ENCODE peak calls at places on chromosome 19, in ten cellular contexts. One of them, this sample, is unnamed.

GRCh38 chr19:19485161-19485997 is 30.0 kb downstream of the TSSK6 start:
- DNase-seq in PC-9: no peak
- DNase-seq in cardiac muscle cell: no peak
- DNase-seq in CD4-positive, alpha-beta T cell: no peak
- DNase-seq in activated CD8-positive, alpha-beta T cell treated with anti-CD3 and anti-CD28 coated beads for 36 hours: no peak
- DNase-seq in neural crest cell: no peak
- DNase-seq in AG09319: no peak
- DNase-seq in nephron progenitor cell: no peak
- DNase-seq in transverse colon: no peak
- DNase-seq in PC-3: no peak
- DNase-seq in this sample: no peak

GRCh38 chr19:2138061-2138728 is 13.2 kb downstream of the AP3D1 start:
- DNase-seq in AG09319: no peak
- DNase-seq in PC-3: no peak
- DNase-seq in cardiac muscle cell: no peak
- DNase-seq in activated CD8-positive, alpha-beta T cell treated with anti-CD3 and anti-CD28 coated beads for 36 hours: no peak
- DNase-seq in nephron progenitor cell: no peak
- DNase-seq in transverse colon: no peak
- DNase-seq in neural crest cell: no peak
- DNase-seq in CD4-positive, alpha-beta T cell: no peak
- DNase-seq in PC-9: no peak
- DNase-seq in this sample: no peak

GRCh38 chr19:35885225-35885624 is 15.1 kb downstream of the NFKBID start:
- DNase-seq in cardiac muscle cell: no peak
- DNase-seq in PC-3: no peak
- DNase-seq in PC-9: no peak
- DNase-seq in transverse colon: no peak
- DNase-seq in CD4-positive, alpha-beta T cell: no peak
- DNase-seq in AG09319: no peak
- DNase-seq in nephron progenitor cell: no peak
- DNase-seq in neural crest cell: no peak
- DNase-seq in activated CD8-positive, alpha-beta T cell treated with anti-CD3 and anti-CD28 coated beads for 36 hours: no peak
- DNase-seq in this sample: no peak

GRCh38 chr19:51361228-51361627 is 5.0 kb downstream of the ETFB start:
- DNase-seq in nephron progenitor cell: no peak
- DNase-seq in PC-9: no peak
- DNase-seq in cardiac muscle cell: no peak
- DNase-seq in CD4-positive, alpha-beta T cell: no peak
- DNase-seq in PC-3: no peak
- DNase-seq in transverse colon: no peak
- DNase-seq in activated CD8-positive, alpha-beta T cell treated with anti-CD3 and anti-CD28 coated beads for 36 hours: no peak
- DNase-seq in AG09319: no peak
- DNase-seq in neural crest cell: no peak
- DNase-seq in this sample: no peak

GRCh38 chr19:45403272-45403671 is 1.6 kb downstream of the PPP1R13L start:
- DNase-seq in AG09319: no peak
- DNase-seq in cardiac muscle cell: no peak
- DNase-seq in nephron progenitor cell: no peak
- DNase-seq in CD4-positive, alpha-beta T cell: no peak
- DNase-seq in PC-9: no peak
- DNase-seq in neural crest cell: no peak
- DNase-seq in transverse colon: no peak
- DNase-seq in PC-3: no peak
- DNase-seq in activated CD8-positive, alpha-beta T cell treated with anti-CD3 and anti-CD28 coated beads for 36 hours: no peak
- DNase-seq in this sample: no peak

GRCh38 chr19:19057720-19058119 is 6.1 kb upstream of the SLC25A42 start:
- DNase-seq in nephron progenitor cell: no peak
- DNase-seq in PC-3: no peak
- DNase-seq in PC-9: no peak
- DNase-seq in activated CD8-positive, alpha-beta T cell treated with anti-CD3 and anti-CD28 coated beads for 36 hours: no peak
- DNase-seq in AG09319: no peak
- DNase-seq in neural crest cell: no peak
- DNase-seq in transverse colon: peak
- DNase-seq in cardiac muscle cell: no peak
- DNase-seq in CD4-positive, alpha-beta T cell: no peak
- DNase-seq in this sample: no peak

GRCh38 chr19:49712397-49712859 is 21.5 kb downstream of the CPT1C start:
- DNase-seq in cardiac muscle cell: no peak
- DNase-seq in transverse colon: peak
- DNase-seq in neural crest cell: peak
- DNase-seq in PC-9: peak
- DNase-seq in CD4-positive, alpha-beta T cell: no peak
- DNase-seq in PC-3: peak
- DNase-seq in nephron progenitor cell: peak
- DNase-seq in AG09319: peak
- DNase-seq in activated CD8-positive, alpha-beta T cell treated with anti-CD3 and anti-CD28 coated beads for 36 hours: no peak
- DNase-seq in this sample: no peak

GRCh38 chr19:21264416-21264815 is 64.8 kb downstream of the ZNF708 start:
- DNase-seq in PC-9: no peak
- DNase-seq in AG09319: no peak
- DNase-seq in cardiac muscle cell: no peak
- DNase-seq in neural crest cell: no peak
- DNase-seq in activated CD8-positive, alpha-beta T cell treated with anti-CD3 and anti-CD28 coated beads for 36 hours: no peak
- DNase-seq in nephron progenitor cell: no peak
- DNase-seq in PC-3: no peak
- DNase-seq in transverse colon: no peak
- DNase-seq in CD4-positive, alpha-beta T cell: no peak
- DNase-seq in this sample: no peak

GRCh38 chr19:18543814-18544475 is 572 bp upstream of the FKBP8 start:
- DNase-seq in activated CD8-positive, alpha-beta T cell treated with anti-CD3 and anti-CD28 coated beads for 36 hours: peak
- DNase-seq in nephron progenitor cell: no peak
- DNase-seq in neural crest cell: no peak
- DNase-seq in AG09319: no peak
- DNase-seq in transverse colon: peak
- DNase-seq in CD4-positive, alpha-beta T cell: peak
- DNase-seq in PC-3: peak
- DNase-seq in PC-9: peak
- DNase-seq in cardiac muscle cell: peak
- DNase-seq in this sample: no peak

GRCh38 chr19:4606921-4607678 is 32.2 kb upstream of the TNFAIP8L1 start:
- DNase-seq in cardiac muscle cell: peak
- DNase-seq in CD4-positive, alpha-beta T cell: no peak
- DNase-seq in neural crest cell: peak
- DNase-seq in transverse colon: no peak
- DNase-seq in nephron progenitor cell: peak
- DNase-seq in PC-3: no peak
- DNase-seq in AG09319: no peak
- DNase-seq in activated CD8-positive, alpha-beta T cell treated with anti-CD3 and anti-CD28 coated beads for 36 hours: peak
- DNase-seq in PC-9: no peak
- DNase-seq in this sample: peak

GRCh38 chr19:33290956-33291622 is 11.2 kb downstream of the CEBPA start:
- DNase-seq in PC-9: peak
- DNase-seq in AG09319: no peak
- DNase-seq in nephron progenitor cell: no peak
- DNase-seq in cardiac muscle cell: no peak
- DNase-seq in neural crest cell: no peak
- DNase-seq in transverse colon: peak
- DNase-seq in PC-3: peak
- DNase-seq in activated CD8-positive, alpha-beta T cell treated with anti-CD3 and anti-CD28 coated beads for 36 hours: no peak
- DNase-seq in CD4-positive, alpha-beta T cell: no peak
- DNase-seq in this sample: no peak

GRCh38 chr19:1019980-1020867 is 699 bp downstream of the TMEM259 start:
- DNase-seq in nephron progenitor cell: peak
- DNase-seq in cardiac muscle cell: no peak
- DNase-seq in activated CD8-positive, alpha-beta T cell treated with anti-CD3 and anti-CD28 coated beads for 36 hours: peak
- DNase-seq in PC-3: no peak
- DNase-seq in PC-9: no peak
- DNase-seq in transverse colon: no peak
- DNase-seq in CD4-positive, alpha-beta T cell: no peak
- DNase-seq in AG09319: no peak
- DNase-seq in neural crest cell: no peak
- DNase-seq in this sample: no peak

GRCh38 chr19:1221141-1221903 is 15.7 kb downstream of the STK11 start:
- DNase-seq in PC-3: peak
- DNase-seq in AG09319: no peak
- DNase-seq in activated CD8-positive, alpha-beta T cell treated with anti-CD3 and anti-CD28 coated beads for 36 hours: no peak
- DNase-seq in nephron progenitor cell: peak
- DNase-seq in transverse colon: no peak
- DNase-seq in CD4-positive, alpha-beta T cell: no peak
- DNase-seq in PC-9: no peak
- DNase-seq in neural crest cell: peak
- DNase-seq in cardiac muscle cell: no peak
- DNase-seq in this sample: no peak

GRCh38 chr19:44539236-44539819 is 9.9 kb upstream of the CEACAM20 start:
- DNase-seq in transverse colon: no peak
- DNase-seq in neural crest cell: no peak
- DNase-seq in PC-9: no peak
- DNase-seq in cardiac muscle cell: no peak
- DNase-seq in PC-3: peak
- DNase-seq in AG09319: no peak
- DNase-seq in CD4-positive, alpha-beta T cell: no peak
- DNase-seq in nephron progenitor cell: no peak
- DNase-seq in activated CD8-positive, alpha-beta T cell treated with anti-CD3 and anti-CD28 coated beads for 36 hours: no peak
- DNase-seq in this sample: no peak

GRCh38 chr19:6018786-6019185 is 40.8 kb upstream of the RANBP3 start:
- DNase-seq in PC-9: no peak
- DNase-seq in transverse colon: no peak
- DNase-seq in AG09319: no peak
- DNase-seq in cardiac muscle cell: peak
- DNase-seq in CD4-positive, alpha-beta T cell: no peak
- DNase-seq in activated CD8-positive, alpha-beta T cell treated with anti-CD3 and anti-CD28 coated beads for 36 hours: peak
- DNase-seq in PC-3: no peak
- DNase-seq in neural crest cell: no peak
- DNase-seq in nephron progenitor cell: peak
- DNase-seq in this sample: no peak
- TF ChIP-seq CTCF in PC-9: no peak
- TF ChIP-seq CTCF in transverse colon: no peak
- TF ChIP-seq CTCF in AG09319: no peak
- TF ChIP-seq CTCF in cardiac muscle cell: peak
- TF ChIP-seq CTCF in CD4-positive, alpha-beta T cell: no peak
- TF ChIP-seq CTCF in activated CD8-positive, alpha-beta T cell treated with anti-CD3 and anti-CD28 coated beads for 36 hours: no peak
- TF ChIP-seq CTCF in PC-3: no peak
- TF ChIP-seq CTCF in neural crest cell: no peak
- TF ChIP-seq CTCF in nephron progenitor cell: peak
- TF ChIP-seq CTCF in this sample: peak

GRCh38 chr19:46773018-46773399 is 15.4 kb downstream of the SLC1A5 start:
- DNase-seq in activated CD8-positive, alpha-beta T cell treated with anti-CD3 and anti-CD28 coated beads for 36 hours: no peak
- DNase-seq in CD4-positive, alpha-beta T cell: no peak
- DNase-seq in nephron progenitor cell: no peak
- DNase-seq in AG09319: no peak
- DNase-seq in PC-9: no peak
- DNase-seq in PC-3: no peak
- DNase-seq in transverse colon: no peak
- DNase-seq in neural crest cell: no peak
- DNase-seq in cardiac muscle cell: no peak
- DNase-seq in this sample: no peak
- TF ChIP-seq CTCF in activated CD8-positive, alpha-beta T cell treated with anti-CD3 and anti-CD28 coated beads for 36 hours: no peak
- TF ChIP-seq CTCF in CD4-positive, alpha-beta T cell: no peak
- TF ChIP-seq CTCF in nephron progenitor cell: no peak
- TF ChIP-seq CTCF in AG09319: no peak
- TF ChIP-seq CTCF in PC-9: no peak
- TF ChIP-seq CTCF in PC-3: no peak
- TF ChIP-seq CTCF in transverse colon: no peak
- TF ChIP-seq CTCF in neural crest cell: no peak
- TF ChIP-seq CTCF in cardiac muscle cell: no peak
- TF ChIP-seq CTCF in this sample: no peak

DNA sequence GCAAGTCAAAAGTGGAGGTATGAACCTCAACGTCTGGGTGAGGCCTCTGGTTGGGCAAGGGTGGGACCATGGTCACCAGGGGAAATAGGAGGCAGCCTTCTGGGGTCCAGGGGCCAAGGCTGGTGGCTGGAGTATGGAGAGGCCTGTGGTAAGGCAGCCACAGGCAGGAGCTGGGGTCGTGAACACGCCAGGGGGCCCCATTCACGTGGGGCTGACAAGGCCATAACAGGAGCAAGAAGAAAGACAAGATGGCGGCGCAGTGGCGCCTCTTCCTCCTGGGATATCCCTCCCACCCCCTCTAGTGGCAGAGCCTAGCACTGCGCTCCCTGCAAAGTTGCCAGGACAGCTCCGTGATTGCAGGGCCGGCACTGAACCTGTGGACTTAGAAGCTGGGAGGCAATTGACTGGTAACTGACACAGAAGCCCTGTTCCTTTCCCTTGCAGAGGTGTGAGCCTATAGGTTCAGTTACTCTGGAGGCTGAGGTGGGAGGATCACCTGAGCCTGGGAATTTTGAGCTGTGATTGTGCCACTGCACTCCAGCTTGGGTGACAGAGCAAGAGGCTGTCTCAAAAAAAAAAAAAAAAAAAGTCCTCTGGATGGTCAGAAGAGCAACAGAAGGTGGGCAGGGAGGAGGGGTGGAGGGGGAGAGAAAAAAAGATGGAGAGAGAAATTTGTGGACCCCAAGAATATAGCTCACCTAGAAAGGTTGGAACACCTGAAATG is 19.7 kb upstream of the EDDM13 start:
- DNase-seq in nephron progenitor cell: peak
- DNase-seq in transverse colon: peak
- DNase-seq in PC-3: peak
- DNase-seq in activated CD8-positive, alpha-beta T cell treated with anti-CD3 and anti-CD28 coated beads for 36 hours: peak
- DNase-seq in CD4-positive, alpha-beta T cell: peak
- DNase-seq in neural crest cell: peak
- DNase-seq in cardiac muscle cell: peak
- DNase-seq in AG09319: peak
- DNase-seq in PC-9: peak
- DNase-seq in this sample: peak
- TF ChIP-seq CTCF in nephron progenitor cell: peak
- TF ChIP-seq CTCF in transverse colon: peak
- TF ChIP-seq CTCF in PC-3: peak
- TF ChIP-seq CTCF in activated CD8-positive, alpha-beta T cell treated with anti-CD3 and anti-CD28 coated beads for 36 hours: peak
- TF ChIP-seq CTCF in CD4-positive, alpha-beta T cell: peak
- TF ChIP-seq CTCF in neural crest cell: peak
- TF ChIP-seq CTCF in cardiac muscle cell: peak
- TF ChIP-seq CTCF in AG09319: peak
- TF ChIP-seq CTCF in PC-9: peak
- TF ChIP-seq CTCF in this sample: peak

DNA sequence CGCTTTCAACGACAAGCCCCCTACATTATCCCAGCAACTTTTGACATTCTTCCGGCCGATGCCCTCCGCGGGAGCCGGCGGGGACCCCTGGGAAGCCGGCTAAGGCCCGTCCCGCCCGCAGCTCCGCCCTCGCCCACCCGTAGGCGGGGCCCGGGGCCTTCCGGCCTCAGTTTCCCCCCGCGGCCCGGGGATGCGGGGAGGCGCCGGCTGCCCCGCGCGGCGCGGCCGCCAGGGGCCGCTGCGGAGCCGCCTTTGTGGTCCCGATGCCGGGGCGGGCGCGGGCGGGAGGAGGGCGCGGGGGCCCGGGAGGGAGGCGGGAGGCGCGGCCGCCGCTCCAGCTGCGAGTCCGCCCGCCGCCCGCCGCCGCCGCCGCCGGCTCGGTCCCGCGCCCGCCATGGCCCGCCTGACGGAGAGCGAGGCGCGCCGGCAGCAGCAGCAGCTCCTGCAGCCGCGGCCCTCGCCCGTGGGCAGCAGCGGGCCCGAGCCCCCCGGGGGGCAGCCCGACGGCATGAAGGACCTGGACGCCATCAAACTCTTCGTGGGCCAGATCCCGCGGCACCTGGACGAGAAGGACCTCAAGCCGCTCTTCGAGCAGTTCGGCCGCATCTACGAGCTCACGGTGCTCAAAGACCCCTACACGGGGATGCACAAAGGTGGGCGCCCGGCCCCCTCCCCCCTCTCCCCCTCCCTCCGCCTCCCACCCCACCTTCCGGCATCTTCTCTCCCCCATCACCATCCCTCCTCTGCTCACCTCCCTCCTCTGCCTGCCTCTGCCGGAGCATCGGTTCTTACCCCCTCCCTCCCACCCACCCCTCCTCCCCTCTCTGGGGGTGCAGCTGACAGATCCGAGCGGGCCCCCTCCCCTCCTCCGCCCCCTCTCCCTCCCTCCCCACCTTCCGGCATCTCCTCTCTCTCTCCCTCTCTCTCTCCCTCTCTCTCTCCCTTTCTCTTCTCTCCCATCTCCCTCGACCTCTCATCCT is at the start of gene CELF5:
- DNase-seq in AG09319: no peak
- DNase-seq in activated CD8-positive, alpha-beta T cell treated with anti-CD3 and anti-CD28 coated beads for 36 hours: peak
- DNase-seq in nephron progenitor cell: peak
- DNase-seq in PC-3: peak
- DNase-seq in PC-9: no peak
- DNase-seq in CD4-positive, alpha-beta T cell: peak
- DNase-seq in transverse colon: peak
- DNase-seq in cardiac muscle cell: peak
- DNase-seq in neural crest cell: peak
- DNase-seq in this sample: peak
- TF ChIP-seq CTCF in AG09319: peak
- TF ChIP-seq CTCF in activated CD8-positive, alpha-beta T cell treated with anti-CD3 and anti-CD28 coated beads for 36 hours: peak
- TF ChIP-seq CTCF in nephron progenitor cell: peak
- TF ChIP-seq CTCF in PC-3: no peak
- TF ChIP-seq CTCF in PC-9: peak
- TF ChIP-seq CTCF in CD4-positive, alpha-beta T cell: no peak
- TF ChIP-seq CTCF in transverse colon: peak
- TF ChIP-seq CTCF in cardiac muscle cell: no peak
- TF ChIP-seq CTCF in neural crest cell: peak
- TF ChIP-seq CTCF in this sample: peak

This sample was measured in progenitor cell of endocrine pancreas.